ENCODE peak calls at places on chromosomes 12 and 14, in ten cellular contexts. One of them, this sample, is unnamed.

GRCh38 chr12:124454735-124455134 is 112.7 kb downstream of the NCOR2 start:
- DNase-seq in A549: no peak
- DNase-seq in RPMI8226: no peak
- DNase-seq in cardiac septum: no peak
- DNase-seq in EL: no peak
- DNase-seq in SW480: no peak
- DNase-seq in RCC 7860: no peak
- DNase-seq in mesendoderm: no peak
- DNase-seq in substantia nigra: no peak
- DNase-seq in NCI-H748 treated with DMSO at 0.1 percent for 48 hours: no peak
- DNase-seq in this sample: no peak

GRCh38 chr14:85241022-85241880 is 288.7 kb upstream of the FLRT2 start:
- DNase-seq in A549: no peak
- DNase-seq in RPMI8226: no peak
- DNase-seq in cardiac septum: no peak
- DNase-seq in EL: no peak
- DNase-seq in SW480: no peak
- DNase-seq in RCC 7860: no peak
- DNase-seq in mesendoderm: no peak
- DNase-seq in substantia nigra: no peak
- DNase-seq in NCI-H748 treated with DMSO at 0.1 percent for 48 hours: no peak
- DNase-seq in this sample: no peak

GRCh38 chr12:79422060-79422812 is 268.5 kb downstream of the PAWR start:
- DNase-seq in A549: no peak
- DNase-seq in RPMI8226: no peak
- DNase-seq in cardiac septum: no peak
- DNase-seq in EL: peak
- DNase-seq in SW480: no peak
- DNase-seq in RCC 7860: no peak
- DNase-seq in mesendoderm: no peak
- DNase-seq in substantia nigra: no peak
- DNase-seq in NCI-H748 treated with DMSO at 0.1 percent for 48 hours: no peak
- DNase-seq in this sample: no peak

GRCh38 chr14:87992349-87992719 is 648 bp downstream of the GALC start:
- DNase-seq in A549: no peak
- DNase-seq in RPMI8226: no peak
- DNase-seq in cardiac septum: no peak
- DNase-seq in EL: no peak
- DNase-seq in SW480: no peak
- DNase-seq in RCC 7860: no peak
- DNase-seq in mesendoderm: no peak
- DNase-seq in substantia nigra: no peak
- DNase-seq in NCI-H748 treated with DMSO at 0.1 percent for 48 hours: no peak
- DNase-seq in this sample: no peak

GRCh38 chr12:52210925-52211650 is 19.3 kb upstream of the KRT80 start:
- DNase-seq in A549: no peak
- DNase-seq in RPMI8226: no peak
- DNase-seq in cardiac septum: peak
- DNase-seq in EL: no peak
- DNase-seq in SW480: no peak
- DNase-seq in RCC 7860: no peak
- DNase-seq in mesendoderm: no peak
- DNase-seq in substantia nigra: no peak
- DNase-seq in NCI-H748 treated with DMSO at 0.1 percent for 48 hours: no peak
- DNase-seq in this sample: no peak

GRCh38 chr14:50101417-50101816 is 15.0 kb downstream of the VCPKMT start:
- DNase-seq in A549: no peak
- DNase-seq in RPMI8226: no peak
- DNase-seq in cardiac septum: no peak
- DNase-seq in EL: no peak
- DNase-seq in SW480: no peak
- DNase-seq in RCC 7860: no peak
- DNase-seq in mesendoderm: no peak
- DNase-seq in substantia nigra: no peak
- DNase-seq in NCI-H748 treated with DMSO at 0.1 percent for 48 hours: no peak
- DNase-seq in this sample: no peak

GRCh38 chr12:132117558-132117875 is 26.6 kb downstream of the DDX51 start:
- DNase-seq in A549: peak
- DNase-seq in RPMI8226: no peak
- DNase-seq in cardiac septum: peak
- DNase-seq in EL: no peak
- DNase-seq in SW480: no peak
- DNase-seq in RCC 7860: no peak
- DNase-seq in mesendoderm: peak
- DNase-seq in substantia nigra: no peak
- DNase-seq in NCI-H748 treated with DMSO at 0.1 percent for 48 hours: no peak
- DNase-seq in this sample: no peak

GRCh38 chr14:93068721-93069120 is 47.0 kb downstream of the ITPK1 start:
- DNase-seq in A549: no peak
- DNase-seq in RPMI8226: no peak
- DNase-seq in cardiac septum: no peak
- DNase-seq in EL: no peak
- DNase-seq in SW480: no peak
- DNase-seq in RCC 7860: no peak
- DNase-seq in mesendoderm: no peak
- DNase-seq in substantia nigra: no peak
- DNase-seq in NCI-H748 treated with DMSO at 0.1 percent for 48 hours: no peak
- DNase-seq in this sample: no peak

GRCh38 chr12:18320036-18320617 is 58.8 kb downstream of the PIK3C2G start:
- DNase-seq in A549: peak
- DNase-seq in RPMI8226: peak
- DNase-seq in cardiac septum: no peak
- DNase-seq in EL: peak
- DNase-seq in SW480: peak
- DNase-seq in RCC 7860: peak
- DNase-seq in mesendoderm: peak
- DNase-seq in substantia nigra: no peak
- DNase-seq in NCI-H748 treated with DMSO at 0.1 percent for 48 hours: peak
- DNase-seq in this sample: no peak

GRCh38 chr14:43900173-43900655 is 606.9 kb downstream of the FSCB start:
- DNase-seq in A549: no peak
- DNase-seq in RPMI8226: peak
- DNase-seq in cardiac septum: no peak
- DNase-seq in EL: no peak
- DNase-seq in SW480: no peak
- DNase-seq in RCC 7860: no peak
- DNase-seq in mesendoderm: no peak
- DNase-seq in substantia nigra: no peak
- DNase-seq in NCI-H748 treated with DMSO at 0.1 percent for 48 hours: peak
- DNase-seq in this sample: no peak

GRCh38 chr12:57893460-57894353 is 47.2 kb upstream of the CTDSP2 start:
- DNase-seq in A549: no peak
- DNase-seq in RPMI8226: no peak
- DNase-seq in cardiac septum: peak
- DNase-seq in EL: peak
- DNase-seq in SW480: peak
- DNase-seq in RCC 7860: no peak
- DNase-seq in mesendoderm: peak
- DNase-seq in substantia nigra: peak
- DNase-seq in NCI-H748 treated with DMSO at 0.1 percent for 48 hours: no peak
- DNase-seq in this sample: no peak

GRCh38 chr12:131378176-131378842 is 332.6 kb upstream of the SFSWAP start:
- DNase-seq in A549: no peak
- DNase-seq in RPMI8226: no peak
- DNase-seq in cardiac septum: peak
- DNase-seq in EL: no peak
- DNase-seq in SW480: no peak
- DNase-seq in RCC 7860: no peak
- DNase-seq in mesendoderm: no peak
- DNase-seq in substantia nigra: no peak
- DNase-seq in NCI-H748 treated with DMSO at 0.1 percent for 48 hours: no peak
- DNase-seq in this sample: no peak

GRCh38 chr12:102182635-102183034 is 15.0 kb downstream of the PMCH start:
- DNase-seq in A549: no peak
- DNase-seq in RPMI8226: no peak
- DNase-seq in cardiac septum: no peak
- DNase-seq in EL: no peak
- DNase-seq in SW480: no peak
- DNase-seq in RCC 7860: no peak
- DNase-seq in mesendoderm: no peak
- DNase-seq in substantia nigra: no peak
- DNase-seq in NCI-H748 treated with DMSO at 0.1 percent for 48 hours: no peak
- DNase-seq in this sample: no peak

GRCh38 chr14:55240526-55241178 is 30.6 kb upstream of the FBXO34 start:
- DNase-seq in A549: no peak
- DNase-seq in RPMI8226: no peak
- DNase-seq in cardiac septum: no peak
- DNase-seq in EL: peak
- DNase-seq in SW480: no peak
- DNase-seq in RCC 7860: no peak
- DNase-seq in mesendoderm: peak
- DNase-seq in substantia nigra: no peak
- DNase-seq in NCI-H748 treated with DMSO at 0.1 percent for 48 hours: no peak
- DNase-seq in this sample: no peak

GRCh38 chr12:5505116-5505515 is 73.2 kb downstream of the NTF3 start:
- DNase-seq in A549: no peak
- DNase-seq in RPMI8226: no peak
- DNase-seq in cardiac septum: no peak
- DNase-seq in EL: no peak
- DNase-seq in SW480: no peak
- DNase-seq in RCC 7860: no peak
- DNase-seq in mesendoderm: no peak
- DNase-seq in substantia nigra: no peak
- DNase-seq in NCI-H748 treated with DMSO at 0.1 percent for 48 hours: no peak
- DNase-seq in this sample: no peak

GRCh38 chr12:27619308-27619707 is 76.9 kb upstream of the REP15 start:
- DNase-seq in A549: peak
- DNase-seq in RPMI8226: no peak
- DNase-seq in cardiac septum: no peak
- DNase-seq in EL: peak
- DNase-seq in SW480: peak
- DNase-seq in RCC 7860: peak
- DNase-seq in mesendoderm: peak
- DNase-seq in substantia nigra: no peak
- DNase-seq in NCI-H748 treated with DMSO at 0.1 percent for 48 hours: no peak
- DNase-seq in this sample: no peak

This sample was measured in activated gamma-delta T cell treated with Interleukin-2 at 50 U/mL for 16 hours.